ENCODE peak calls at places on chromosome 5, in ten cellular contexts. I is ovary, F is stomach, X is sigmoid colon, E is H1, M is HepG2, Q is A549, P is K562, Y is tibial nerve, O is SK-N-SH. W is an unnamed sample.

GRCh38 chr5:18043344-18043743 is 409.1 kb downstream of the TAF11L14 start:
- DNase-seq in X (no peak), M (no peak), O (no peak), Q (peak), F (no peak), I (no peak), Y (no peak), E (no peak), P (no peak), W (no peak)

GRCh38 chr5:53311661-53312060 is 168.8 kb upstream of the FST start:
- DNase-seq in Q (no peak), Y (no peak), M (no peak), O (no peak), P (no peak), I (no peak), F (no peak), E (no peak), X (no peak), W (no peak)

GRCh38 chr5:2750758-2751464 is 566 bp downstream of the IRX2 start:
- DNase-seq in Y (no peak), F (no peak), M (no peak), O (no peak), Q (no peak), P (no peak), E (no peak), X (no peak), I (no peak), W (no peak)

GRCh38 chr5:45274241-45274640 is 421.9 kb downstream of the HCN1 start:
- DNase-seq in I (no peak), E (no peak), X (no peak), Y (no peak), F (no peak), P (no peak), O (no peak), M (no peak), Q (no peak), W (no peak)

GRCh38 chr5:173108914-173109313 is 35.4 kb upstream of the BNIP1 start:
- DNase-seq in O (no peak), Q (no peak), P (no peak), Y (no peak), M (no peak), F (no peak), X (no peak), E (no peak), I (no peak), W (no peak)

GRCh38 chr5:88745093-88745696 is 137.8 kb downstream of the MEF2C start:
- DNase-seq in I (no peak), X (no peak), O (no peak), M (no peak), E (no peak), Q (peak), F (no peak), P (no peak), Y (no peak), W (no peak)

GRCh38 chr5:54249210-54250028 is 61.0 kb downstream of the ARL15 start:
- DNase-seq in Q (no peak), O (peak), E (no peak), X (no peak), I (peak), F (peak), P (peak), M (no peak), Y (no peak), W (peak)

GRCh38 chr5:173204185-173204979 is 30.6 kb downstream of the NKX2-5 start:
- DNase-seq in I (no peak), O (no peak), P (no peak), Y (no peak), Q (peak), F (no peak), E (no peak), M (peak), X (no peak), W (no peak)

GRCh38 chr5:170963521-170963920 is 101.7 kb downstream of the RANBP17 start:
- DNase-seq in M (no peak), X (no peak), Y (no peak), Q (no peak), E (no peak), F (no peak), O (no peak), P (no peak), I (no peak), W (no peak)

GRCh38 chr5:134464988-134465855 is 53.5 kb upstream of the CDKN2AIPNL start:
- DNase-seq in X (no peak), M (peak), I (peak), Y (no peak), O (no peak), E (no peak), P (no peak), Q (no peak), F (no peak), W (no peak)

GRCh38 chr5:76104027-76104426 is 20.8 kb downstream of the SV2C start:
- DNase-seq in Q (no peak), O (no peak), M (peak), P (no peak), E (no peak), F (peak), I (no peak), Y (no peak), X (no peak), W (peak)

GRCh38 chr5:919356-920000 is 26.8 kb downstream of the TRIP13 start:
- DNase-seq in E (no peak), F (no peak), Y (no peak), Q (peak), I (no peak), O (no peak), M (peak), P (no peak), X (no peak), W (no peak)

GRCh38 chr5:172723508-172723907 is 47.5 kb downstream of the DUSP1 start:
- DNase-seq in X (no peak), Y (no peak), M (no peak), P (no peak), Q (no peak), O (no peak), F (no peak), I (no peak), E (no peak), W (no peak)

GRCh38 chr5:121758640-121759039 is 93.0 kb upstream of the FTMT start:
- DNase-seq in P (peak), M (no peak), Y (no peak), O (no peak), I (no peak), F (no peak), Q (no peak), X (no peak), E (no peak), W (no peak)

GRCh38 chr5:173458819-173459218 is 130.6 kb upstream of the STC2 start:
- DNase-seq in Q (no peak), E (no peak), O (no peak), I (no peak), M (no peak), F (no peak), X (no peak), Y (no peak), P (no peak), W (no peak)

GRCh38 chr5:123545506-123545905 is 33.5 kb downstream of the CSNK1G3 start:
- DNase-seq in I (no peak), X (no peak), Q (peak), P (peak), O (no peak), F (no peak), E (no peak), Y (no peak), M (no peak), W (peak)

GRCh38 chr5:74538206-74538661 is 102.3 kb downstream of the ENC1 start:
- DNase-seq in Q (peak), P (no peak), I (no peak), O (no peak), Y (peak), X (peak), F (no peak), E (no peak), M (peak), W (peak)

GRCh38 chr5:115160975-115161475 is 8.7 kb downstream of the TRIM36 start:
- DNase-seq in E (no peak), M (no peak), O (no peak), Q (no peak), I (no peak), P (no peak), F (no peak), X (no peak), Y (no peak), W (no peak)

GRCh38 chr5:17828709-17829108 is 194.4 kb downstream of the TAF11L14 start:
- DNase-seq in O (no peak), X (no peak), F (no peak), E (no peak), M (no peak), Q (peak), P (no peak), Y (no peak), I (no peak), W (no peak)

GRCh38 chr5:56247596-56247995 is 14.5 kb upstream of the ANKRD55 start:
- DNase-seq in F (no peak), Y (no peak), P (no peak), X (no peak), M (no peak), Q (no peak), O (no peak), E (no peak), I (no peak), W (no peak)

GRCh38 chr5:159331099-159331973 is 1.0 kb upstream of the IL12B start:
- DNase-seq in Y (peak), E (no peak), O (peak), F (peak), Q (peak), P (peak), I (peak), M (no peak), X (peak), W (peak)

GRCh38 chr5:140823475-140823874 is 2.1 kb downstream of the PCDHA5 start:
- DNase-seq in X (peak), I (no peak), F (no peak), P (no peak), Y (no peak), E (no peak), Q (no peak), O (no peak), M (no peak), W (no peak)

GRCh38 chr5:140833993-140834392 is at the start of gene PCDHA7:
- DNase-seq in Y (no peak), I (no peak), O (no peak), F (no peak), X (no peak), Q (peak), P (no peak), M (peak), E (no peak), W (no peak)

GRCh38 chr5:140827704-140828401 is at the start of gene PCDHA6:
- DNase-seq in Q (no peak), P (no peak), Y (no peak), M (no peak), I (no peak), O (no peak), E (no peak), F (no peak), X (no peak), W (no peak)

DNA sequence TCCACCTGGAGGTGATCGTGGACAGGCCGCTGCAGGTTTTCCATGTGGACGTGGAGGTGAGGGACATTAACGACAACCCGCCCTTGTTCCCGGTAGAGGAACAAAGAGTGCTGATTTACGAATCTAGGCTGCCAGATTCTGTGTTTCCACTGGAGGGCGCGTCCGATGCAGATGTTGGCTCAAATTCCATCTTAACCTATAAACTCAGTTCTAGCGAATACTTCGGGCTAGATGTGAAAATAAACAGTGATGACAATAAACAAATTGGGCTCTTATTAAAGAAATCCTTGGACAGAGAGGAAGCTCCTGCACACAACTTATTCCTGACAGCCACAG is 610 bp downstream of the PCDHA6 start:
- DNase-seq in X (no peak), P (no peak), Y (no peak), I (no peak), M (no peak), E (no peak), F (no peak), O (no peak), Q (no peak), W (no peak)
- TF ChIP-seq CTCF in X (no peak), P (peak), Y (no peak), I (no peak), M (no peak), E (peak), F (no peak), O (no peak), Q (no peak), W (no peak)

DNA sequence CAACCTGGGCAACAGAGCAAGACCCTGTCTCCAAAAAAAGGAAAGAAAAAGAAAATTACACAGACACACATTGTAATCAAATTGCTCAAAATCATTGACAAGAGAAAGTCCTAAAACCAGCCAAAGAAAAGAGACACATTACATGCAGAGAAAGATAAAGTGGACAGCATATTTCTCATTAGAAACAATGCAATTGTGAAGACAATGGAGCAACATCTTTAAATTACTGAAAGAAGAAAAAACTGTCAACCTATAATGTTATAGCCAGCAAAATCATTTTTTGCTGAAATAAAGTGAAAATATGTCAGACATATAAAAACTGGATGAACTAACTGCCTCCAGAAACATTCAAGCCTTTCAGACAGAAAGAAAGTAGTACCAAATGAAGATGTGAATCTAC is 120.6 kb downstream of the TMEM167A start:
- DNase-seq in Q (no peak), P (no peak), E (no peak), I (no peak), F (no peak), Y (no peak), O (no peak), M (no peak), X (no peak), W (no peak)
- TF ChIP-seq EP300 in Q (no peak), P (no peak), E (no peak), I (no peak), F (no peak), Y (no peak), O (no peak), M (no peak), X (no peak), W (no peak)

DNA sequence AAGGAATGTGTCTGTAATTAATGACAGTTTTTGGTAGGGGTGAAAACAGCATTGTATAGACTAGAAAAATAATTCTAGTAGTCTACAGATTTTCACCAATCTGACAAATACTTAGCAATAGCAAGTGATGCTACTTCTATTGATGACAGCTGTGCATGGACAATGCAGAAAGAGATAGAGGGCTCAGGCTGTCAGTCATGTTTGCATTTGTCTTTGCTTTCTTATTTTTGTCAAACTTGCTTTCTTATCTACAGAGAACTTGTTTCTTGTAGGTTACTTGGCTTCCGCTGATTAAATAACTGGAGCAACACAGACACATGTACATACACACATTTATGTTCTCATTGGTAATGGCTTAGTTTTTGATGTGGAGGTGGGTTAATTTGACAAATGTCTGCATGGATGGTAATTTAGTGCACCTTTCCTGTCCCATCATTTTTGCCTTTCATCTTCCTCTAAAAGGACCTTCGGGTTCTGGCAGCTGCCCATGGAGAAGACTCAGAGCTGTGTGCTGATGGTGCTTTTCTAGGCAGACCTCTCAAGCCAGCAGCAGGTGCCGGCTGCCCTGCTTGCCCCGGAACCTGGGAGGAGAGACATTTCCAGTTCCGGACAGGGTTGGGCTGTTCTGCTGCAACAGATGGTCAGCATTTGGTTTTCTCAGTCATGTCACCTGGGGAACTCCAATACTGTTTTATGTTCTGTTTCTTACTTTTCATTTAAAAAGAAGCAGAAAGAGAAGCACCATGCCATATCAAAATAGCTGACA is 28.8 kb downstream of the CAMK4 start:
- DNase-seq in X (no peak), O (no peak), Y (no peak), M (no peak), I (no peak), Q (no peak), E (no peak), F (no peak), P (no peak), W (peak)
- H3K27ac ChIP-seq in X (no peak), O (no peak), Y (no peak), M (no peak), I (no peak), Q (no peak), E (no peak), F (no peak), P (no peak), W (no peak)

DNA sequence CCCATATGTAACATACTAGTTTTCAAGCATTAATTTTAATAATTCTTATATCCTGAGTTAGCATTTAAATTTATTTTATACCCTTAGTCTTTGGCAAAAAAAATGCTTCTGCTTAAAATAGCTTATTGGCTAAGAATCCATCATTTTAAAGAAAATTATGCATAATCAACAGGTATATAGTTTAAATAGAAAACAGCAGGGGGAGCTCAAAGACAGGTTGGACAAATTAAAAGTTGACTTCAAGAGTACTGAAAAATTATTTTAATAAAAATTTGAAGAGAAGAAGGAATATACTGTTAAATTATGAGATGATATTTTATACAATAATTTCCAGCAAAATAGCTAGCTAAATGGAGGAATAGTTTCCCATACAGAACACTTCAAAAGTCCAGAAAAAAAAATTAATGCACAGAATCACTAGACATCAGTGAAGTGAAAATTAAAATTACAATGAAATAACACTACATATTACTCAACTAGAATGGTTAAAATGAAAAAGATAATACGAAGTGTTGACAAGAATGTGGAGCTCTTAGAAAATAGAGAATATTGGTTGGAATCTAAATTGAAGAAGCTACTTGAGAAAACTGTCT is 387.1 kb downstream of the PDE4D start:
- DNase-seq in Y (no peak), I (no peak), E (no peak), P (no peak), O (no peak), F (no peak), Q (no peak), X (no peak), M (peak), W (no peak)
- TF ChIP-seq CTCF in Y (no peak), I (no peak), E (peak), P (peak), O (peak), F (peak), Q (peak), X (peak), M (no peak), W (peak)